ENCODE peak calls at places on chromosomes 12 and 14, in seven cellular contexts. U is body of pancreas, O is MM.1S, V is psoas muscle, L is fibroblast of lung, E is WERI-Rb-1, Z is hepatocyte. A is an unnamed sample.

GRCh38 chr12:84632556-84632955 is 280.0 kb downstream of the SLC6A15 start:
- DNase-seq in U (no peak), E (no peak), V (no peak), Z (no peak), O (no peak), L (peak), A (no peak)

GRCh38 chr12:3020850-3021435 is 56.2 kb upstream of the TSPAN9 start:
- DNase-seq in V (peak), L (no peak), O (no peak), Z (no peak), E (no peak), U (no peak), A (peak)

GRCh38 chr14:26594148-26594547 is 3.7 kb downstream of the NOVA1 start:
- DNase-seq in O (no peak), E (no peak), L (no peak), V (no peak), Z (no peak), U (no peak), A (no peak)

GRCh38 chr14:55698051-55698450 is 118.0 kb downstream of the KTN1 start:
- DNase-seq in E (peak), U (no peak), V (no peak), L (no peak), O (no peak), Z (peak), A (no peak)

GRCh38 chr12:119578112-119578511 is 15.5 kb upstream of the TMEM233 start:
- DNase-seq in L (peak), O (no peak), E (no peak), Z (no peak), V (no peak), U (no peak), A (no peak)

GRCh38 chr14:33700052-33700451 is 250.8 kb downstream of the EGLN3 start:
- DNase-seq in E (no peak), V (no peak), O (no peak), L (no peak), U (no peak), Z (no peak), A (no peak)

GRCh38 chr12:45244561-45245348 is 28.9 kb downstream of the ANO6 start:
- DNase-seq in O (peak), L (no peak), U (no peak), E (no peak), Z (no peak), V (no peak), A (no peak)

GRCh38 chr12:69844836-69845235 is 19.8 kb downstream of the MYRFL start:
- DNase-seq in L (no peak), E (no peak), U (no peak), V (no peak), Z (no peak), O (no peak), A (no peak)

GRCh38 chr12:76032043-76032981 is 736 bp upstream of the PHLDA1 start:
- DNase-seq in L (peak), O (peak), V (peak), E (no peak), U (peak), Z (peak), A (peak)

GRCh38 chr12:52751795-52752194 is 25.4 kb downstream of the KRT76 start:
- DNase-seq in O (no peak), L (no peak), Z (no peak), U (no peak), E (no peak), V (no peak), A (no peak)

GRCh38 chr12:109871678-109872314 is 8.5 kb downstream of the GLTP start:
- DNase-seq in V (no peak), L (peak), U (peak), O (no peak), E (no peak), Z (peak), A (peak)

GRCh38 chr12:124923906-124924734 is 9.7 kb upstream of the UBC start:
- DNase-seq in U (no peak), Z (no peak), V (no peak), L (peak), O (no peak), E (no peak), A (no peak)

GRCh38 chr12:132391326-132392041 is 62.1 kb upstream of the GALNT9 start:
- DNase-seq in Z (no peak), V (no peak), L (no peak), O (no peak), E (no peak), U (no peak), A (no peak)

GRCh38 chr14:64324461-64325255 is 30.5 kb upstream of the ESR2 start:
- DNase-seq in U (no peak), Z (no peak), L (peak), V (no peak), O (no peak), E (no peak), A (no peak)

GRCh38 chr14:30874999-30875787 is 834 bp downstream of the COCH start:
- DNase-seq in O (no peak), E (no peak), U (peak), Z (peak), V (peak), L (no peak), A (peak)

GRCh38 chr12:16920451-16920850 is 314.5 kb upstream of the LMO3 start:
- DNase-seq in O (no peak), V (no peak), E (no peak), U (no peak), Z (no peak), L (no peak), A (no peak)

GRCh38 chr14:96080571-96080970 is 41.4 kb downstream of the C14orf132 start:
- DNase-seq in V (peak), O (no peak), E (no peak), L (no peak), U (no peak), Z (no peak), A (no peak)

GRCh38 chr14:88420187-88420586 is 34.7 kb downstream of the SPATA7 start:
- DNase-seq in O (no peak), U (no peak), L (no peak), V (no peak), Z (no peak), E (no peak), A (no peak)

GRCh38 chr12:3122841-3123678 is 45.9 kb downstream of the TSPAN9 start:
- DNase-seq in L (peak), O (no peak), Z (no peak), E (no peak), U (peak), V (peak), A (peak)

GRCh38 chr14:74302160-74302628 is 540 bp downstream of the ABCD4 start:
- DNase-seq in E (no peak), L (peak), V (no peak), O (peak), U (no peak), Z (peak), A (peak)

GRCh38 chr12:107179883-107180282 is 86.5 kb upstream of the CRY1 start:
- DNase-seq in U (no peak), E (no peak), Z (no peak), L (peak), V (no peak), O (no peak), A (no peak)

DNA sequence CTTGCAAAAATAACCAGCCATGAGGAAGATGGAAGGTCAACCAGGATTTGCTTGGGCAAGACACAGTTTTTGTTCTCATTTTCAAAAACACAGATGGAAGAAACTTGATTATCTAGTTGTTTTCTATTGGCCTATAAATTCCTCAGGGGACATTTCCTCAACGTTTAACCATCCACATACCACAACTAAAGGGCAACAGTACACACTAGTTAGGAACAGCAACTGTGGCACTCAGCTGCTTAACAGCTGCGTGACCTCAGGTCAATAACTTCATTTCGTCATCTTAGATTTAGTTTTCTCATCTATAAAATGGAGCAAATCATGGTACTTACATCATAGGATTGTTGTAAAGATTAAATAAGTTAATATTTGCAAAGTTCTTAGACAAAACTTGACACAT is 18.7 kb downstream of the SSTR1 start:
- DNase-seq in V (no peak), E (no peak), O (no peak), Z (no peak), U (no peak), L (no peak), A (no peak)
- H3K4me3 ChIP-seq in V (no peak), E (no peak), O (no peak), Z (no peak), U (no peak), L (no peak), A (no peak)

DNA sequence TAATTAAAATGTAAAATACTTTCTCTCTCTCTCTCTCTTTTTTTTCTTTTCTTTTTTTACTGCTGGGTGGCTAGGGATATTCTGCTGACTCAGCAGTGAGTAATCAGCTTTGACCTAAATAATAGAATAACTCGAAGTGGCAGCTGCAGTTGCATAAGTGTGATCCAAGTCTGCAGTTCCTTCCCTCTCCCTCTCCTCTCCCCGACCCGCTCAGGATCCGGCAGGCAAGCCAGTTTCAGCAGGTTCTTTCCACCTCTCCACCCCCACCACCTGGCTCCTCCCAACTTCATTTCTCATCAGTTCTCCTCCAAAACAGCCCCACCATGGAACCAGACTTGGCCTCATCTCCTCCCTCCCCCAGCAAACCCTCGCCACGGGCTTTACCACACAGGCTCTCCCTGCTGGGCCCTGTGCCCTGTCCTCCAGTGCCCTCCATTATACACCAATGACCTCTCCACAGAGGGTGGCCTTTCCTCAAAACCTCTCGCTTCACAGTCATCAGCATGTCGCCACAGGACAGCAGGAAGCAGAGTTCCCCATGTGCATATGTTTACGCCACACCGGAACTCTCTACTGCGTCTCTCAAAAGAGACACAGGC is 22.4 kb downstream of the SLC7A8 start:
- DNase-seq in V (peak), L (peak), U (peak), Z (peak), O (no peak), E (no peak), A (peak)
- H3K4me3 ChIP-seq in V (peak), L (no peak), U (no peak), Z (no peak), O (no peak), E (no peak), A (peak)

GRCh38 chr12:46259713-46260112 is 9.1 kb downstream of the SLC38A1 start:
- DNase-seq in U (no peak), V (no peak), L (no peak), Z (no peak), O (no peak), E (no peak), A (no peak)

GRCh38 chr12:46259071-46259470 is 9.8 kb downstream of the SLC38A1 start:
- DNase-seq in E (no peak), V (no peak), O (no peak), Z (no peak), U (no peak), L (no peak), A (no peak)

GRCh38 chr12:46260913-46261476 is 7.8 kb downstream of the SLC38A1 start:
- DNase-seq in Z (no peak), V (no peak), O (no peak), U (no peak), E (no peak), L (no peak), A (peak)

GRCh38 chr12:46261658-46262057 is 7.2 kb downstream of the SLC38A1 start:
- DNase-seq in Z (no peak), U (no peak), L (no peak), O (no peak), V (no peak), E (no peak), A (no peak)

DNA sequence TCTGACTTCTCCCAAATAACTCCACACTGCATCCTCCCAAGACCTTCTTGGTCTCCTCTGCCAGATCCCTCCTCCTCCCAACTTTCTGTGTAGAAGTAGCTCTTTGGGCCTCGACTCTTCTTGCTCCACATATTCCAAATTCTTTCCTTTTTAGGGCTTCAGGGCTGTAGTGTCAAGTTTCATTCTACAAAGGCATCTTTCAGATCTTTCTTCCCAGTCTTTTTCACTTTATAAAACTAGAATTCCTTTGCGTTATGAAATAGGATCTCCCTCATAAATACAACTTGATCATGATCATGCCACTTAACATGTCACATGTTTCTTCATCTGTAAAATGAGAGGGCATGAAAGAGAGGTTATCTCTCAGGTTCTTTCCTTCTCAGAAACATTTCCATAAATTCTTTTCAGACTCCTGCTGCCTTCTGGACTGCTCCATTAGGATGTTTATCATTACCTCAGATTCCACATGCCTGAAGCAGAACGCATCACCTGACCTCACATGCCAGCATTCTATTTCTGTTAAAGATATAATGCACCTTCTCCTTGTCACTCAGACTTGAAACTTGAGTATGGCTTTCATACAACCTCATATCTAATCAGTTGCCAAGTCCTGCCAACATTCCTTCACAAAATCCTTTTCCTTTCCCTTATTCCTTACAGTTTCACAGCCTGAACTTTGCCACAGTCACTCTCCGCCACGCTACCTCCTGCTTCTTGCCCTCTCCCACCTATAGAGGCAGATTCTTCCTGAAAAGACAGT is 8.5 kb downstream of the SLC38A1 start:
- DNase-seq in Z (peak), E (no peak), U (no peak), O (no peak), L (peak), V (no peak), A (peak)
- H3K4me3 ChIP-seq in Z (no peak), E (no peak), U (no peak), O (no peak), L (no peak), V (no peak), A (no peak)

GRCh38 chr12:78698747-78699146 is 165.8 kb upstream of the SYT1 start:
- DNase-seq in O (no peak), E (no peak), L (peak), Z (no peak), V (no peak), U (no peak), A (no peak)

GRCh38 chr12:78700565-78700964 is 164.0 kb upstream of the SYT1 start:
- DNase-seq in E (no peak), V (no peak), L (no peak), O (no peak), Z (no peak), U (no peak), A (no peak)

DNA sequence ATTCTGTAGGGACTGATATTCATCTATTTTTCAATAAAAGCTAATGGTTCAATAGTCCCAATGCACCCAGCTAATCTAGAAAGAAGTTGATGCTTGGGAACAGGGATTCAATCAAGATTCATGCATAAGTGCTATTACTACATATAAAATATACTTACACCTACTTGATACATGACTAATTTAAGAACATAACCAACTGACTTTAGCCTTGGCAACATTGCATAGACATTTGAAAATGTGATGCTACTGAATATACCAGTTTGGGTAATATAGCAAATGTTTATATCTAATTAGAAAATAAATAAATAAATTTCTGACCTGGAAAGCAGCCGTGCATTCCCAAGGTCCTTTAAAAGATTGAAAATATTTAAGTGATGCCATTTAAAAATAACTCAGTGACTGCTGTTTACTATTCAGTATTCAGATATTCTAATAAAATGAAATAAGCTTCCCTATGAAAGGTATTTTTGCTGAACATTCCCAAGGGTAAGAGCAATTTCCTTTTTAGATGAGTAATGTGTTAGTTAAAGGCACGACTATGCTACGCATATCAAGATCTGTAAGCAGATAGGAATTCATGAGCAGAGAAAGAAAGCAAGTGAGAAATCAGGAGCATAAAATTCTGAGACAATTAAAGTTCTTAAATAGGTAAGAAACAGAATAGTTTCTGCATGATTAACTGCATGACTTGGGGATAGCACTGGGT is 160.6 kb upstream of the SYT1 start:
- DNase-seq in V (no peak), O (no peak), Z (no peak), U (no peak), E (no peak), L (peak), A (peak)
- H3K4me3 ChIP-seq in V (no peak), O (no peak), Z (no peak), U (no peak), E (no peak), L (no peak), A (no peak)

GRCh38 chr12:32615441-32615840 is 63.7 kb upstream of the DNM1L start:
- DNase-seq in O (no peak), L (no peak), Z (peak), E (no peak), U (no peak), V (no peak), A (no peak)
- H3K4me3 ChIP-seq in O (no peak), L (no peak), Z (no peak), E (no peak), U (no peak), V (no peak), A (no peak)

GRCh38 chr12:7581046-7581445 is 77.5 kb upstream of the CD163 start:
- DNase-seq in O (no peak), L (no peak), Z (no peak), U (no peak), E (no peak), V (no peak), A (no peak)

GRCh38 chr12:7583471-7583870 is 79.9 kb upstream of the CD163 start:
- DNase-seq in U (no peak), Z (no peak), O (no peak), E (no peak), L (no peak), V (no peak), A (peak)

GRCh38 chr12:7581609-7582008 is 78.0 kb upstream of the CD163 start:
- DNase-seq in U (no peak), E (no peak), V (no peak), L (no peak), Z (no peak), O (no peak), A (no peak)
- H3K4me3 ChIP-seq in U (no peak), E (no peak), V (no peak), L (no peak), Z (no peak), O (no peak), A (no peak)

DNA sequence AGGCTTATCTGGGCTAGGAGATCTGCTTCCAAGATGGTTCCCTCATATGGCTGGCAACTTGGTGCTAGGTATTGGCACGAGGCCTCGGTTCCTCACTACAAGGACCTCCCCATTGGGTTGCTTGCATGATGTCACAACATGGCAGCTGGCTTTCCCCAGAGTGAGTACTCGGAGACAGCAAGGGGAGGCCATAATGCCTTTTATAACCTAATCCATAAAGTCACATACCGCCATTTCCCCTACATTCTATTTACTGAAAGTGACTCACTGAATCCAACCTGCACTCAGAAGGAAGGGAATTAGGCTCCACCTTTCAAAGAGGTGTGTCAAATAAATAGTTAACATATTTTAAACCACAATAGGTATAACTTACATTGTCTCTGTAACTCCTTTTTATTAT is 130.9 kb downstream of the SAMD4A start:
- DNase-seq in L (no peak), V (no peak), U (no peak), O (no peak), E (peak), Z (no peak), A (no peak)
- H3K4me3 ChIP-seq in L (no peak), V (no peak), U (no peak), O (no peak), E (no peak), Z (no peak), A (no peak)

GRCh38 chr12:25058619-25059018 is 109.7 kb upstream of the BCAT1 start:
- DNase-seq in L (no peak), U (no peak), O (no peak), V (no peak), Z (no peak), E (no peak), A (no peak)
- H3K4me3 ChIP-seq in L (no peak), U (no peak), O (no peak), V (no peak), Z (no peak), E (no peak), A (no peak)

GRCh38 chr12:71877335-71878121 is 38.0 kb downstream of the TBC1D15 start:
- DNase-seq in L (no peak), U (no peak), O (no peak), V (no peak), Z (no peak), E (no peak), A (no peak)
- H3K4me3 ChIP-seq in L (no peak), U (no peak), O (no peak), V (no peak), Z (no peak), E (no peak), A (no peak)

A was measured in osteoblast.